ENCODE peak calls at places on chromosomes 2 and 18, in six cellular contexts. X is hepatocyte, C is Peyer's patch, R is GM20000, G is left lung, A is heart left ventricle. S is an unnamed sample.

GRCh38 chr2:54388093-54388492 is 68.0 kb upstream of the SPTBN1 start:
- DNase-seq in X (no peak), C (no peak), R (no peak), G (no peak), A (no peak), S (no peak)

GRCh38 chr2:160226367-160226766 is 26.3 kb upstream of the ITGB6 start:
- DNase-seq in X (no peak), C (no peak), R (no peak), G (no peak), A (no peak), S (no peak)

GRCh38 chr2:239866350-239866749 is 158.8 kb downstream of the NDUFA10 start:
- DNase-seq in X (no peak), C (no peak), R (no peak), G (no peak), A (no peak), S (no peak)

GRCh38 chr2:115414461-115414860 is 972.0 kb downstream of the DPP10 start:
- DNase-seq in X (no peak), C (no peak), R (no peak), G (no peak), A (no peak), S (no peak)

GRCh38 chr2:58376592-58376991 is 135.5 kb upstream of the FANCL start:
- DNase-seq in X (no peak), C (no peak), R (no peak), G (no peak), A (no peak), S (no peak)

GRCh38 chr18:8536226-8536625 is 73.0 kb upstream of the RAB12 start:
- DNase-seq in X (no peak), C (no peak), R (no peak), G (no peak), A (no peak), S (no peak)

GRCh38 chr18:11986061-11986460 is 4.8 kb downstream of the IMPA2 start:
- DNase-seq in X (no peak), C (no peak), R (no peak), G (peak), A (no peak), S (no peak)

GRCh38 chr2:128797937-128798336 is 479.3 kb upstream of the HS6ST1 start:
- DNase-seq in X (no peak), C (no peak), R (peak), G (peak), A (no peak), S (no peak)

GRCh38 chr2:239953418-239954061 is 71.6 kb downstream of the NDUFA10 start:
- DNase-seq in X (no peak), C (no peak), R (no peak), G (peak), A (peak), S (no peak)

GRCh38 chr2:126513033-126513432 is 142.9 kb upstream of the GYPC start:
- DNase-seq in X (peak), C (no peak), R (no peak), G (no peak), A (no peak), S (no peak)

GRCh38 chr18:54626779-54627178 is 35.7 kb downstream of the DYNAP start:
- DNase-seq in X (no peak), C (no peak), R (no peak), G (no peak), A (no peak), S (no peak)

GRCh38 chr18:31241425-31241824 is 76.5 kb upstream of the DSG1 start:
- DNase-seq in X (no peak), C (no peak), R (no peak), G (no peak), A (no peak), S (no peak)

GRCh38 chr18:49111191-49111988 is 160.6 kb upstream of the SMAD7 start:
- DNase-seq in X (no peak), C (no peak), R (no peak), G (no peak), A (no peak), S (no peak)

GRCh38 chr2:137951606-137952005 is 12.7 kb upstream of the HNMT start:
- DNase-seq in X (no peak), C (no peak), R (no peak), G (no peak), A (no peak), S (no peak)

GRCh38 chr2:96315400-96316071 is 9.6 kb upstream of the ITPRIPL1 start:
- DNase-seq in X (no peak), C (peak), R (peak), G (no peak), A (no peak), S (no peak)

GRCh38 chr18:47163241-47163640 is 12.9 kb downstream of the IER3IP1 start:
- DNase-seq in X (no peak), C (no peak), R (no peak), G (no peak), A (no peak), S (no peak)

GRCh38 chr2:105929506-105929905 is 184.8 kb downstream of the NCK2 start:
- DNase-seq in X (no peak), C (peak), R (no peak), G (no peak), A (no peak), S (no peak)

GRCh38 chr18:62037989-62038778 is 145.4 kb upstream of the RNF152 start:
- DNase-seq in X (no peak), C (no peak), R (no peak), G (no peak), A (no peak), S (no peak)

GRCh38 chr2:61460168-61460567 is 10.7 kb downstream of the USP34 start:
- DNase-seq in X (no peak), C (no peak), R (no peak), G (no peak), A (no peak), S (no peak)

GRCh38 chr2:71478806-71479205 is 25.4 kb downstream of the DYSF start:
- DNase-seq in X (no peak), C (peak), R (no peak), G (no peak), A (no peak), S (no peak)

GRCh38 chr2:199570957-199571356 is 113.2 kb upstream of the SATB2 start:
- DNase-seq in X (no peak), C (no peak), R (no peak), G (no peak), A (no peak), S (no peak)

GRCh38 chr2:136004920-136005319 is 19.5 kb upstream of the DARS1 start:
- DNase-seq in X (no peak), C (no peak), R (no peak), G (no peak), A (no peak), S (no peak)

GRCh38 chr18:50659091-50660003 is 99.5 kb downstream of the MAPK4 start:
- DNase-seq in X (peak), C (no peak), R (no peak), G (no peak), A (no peak), S (no peak)

GRCh38 chr2:240256704-240257637 is 116.5 kb upstream of the OTOS start:
- DNase-seq in X (no peak), C (no peak), R (no peak), G (peak), A (no peak), S (no peak)

GRCh38 chr2:201257381-201257940 is 2.9 kb upstream of the CASP8 start:
- DNase-seq in X (peak), C (peak), R (peak), G (no peak), A (peak), S (no peak)

GRCh38 chr18:36085195-36085594 is 17.8 kb upstream of the RPRD1A start:
- DNase-seq in X (no peak), C (no peak), R (no peak), G (no peak), A (no peak), S (no peak)

GRCh38 chr2:74416721-74417120 is 4.7 kb downstream of the C2orf81 start:
- DNase-seq in X (no peak), C (no peak), R (no peak), G (no peak), A (no peak), S (no peak)
- TF ChIP-seq CTCF in X (no peak), C (no peak), R (no peak), G (no peak), A (no peak), S (no peak)

GRCh38 chr2:221572180-221572820 is at the start of gene EPHA4:
- DNase-seq in X (peak), C (peak), R (peak), G (peak), A (peak), S (peak)
- TF ChIP-seq CTCF in X (peak), C (peak), R (no peak), G (no peak), A (peak), S (no peak)

DNA sequence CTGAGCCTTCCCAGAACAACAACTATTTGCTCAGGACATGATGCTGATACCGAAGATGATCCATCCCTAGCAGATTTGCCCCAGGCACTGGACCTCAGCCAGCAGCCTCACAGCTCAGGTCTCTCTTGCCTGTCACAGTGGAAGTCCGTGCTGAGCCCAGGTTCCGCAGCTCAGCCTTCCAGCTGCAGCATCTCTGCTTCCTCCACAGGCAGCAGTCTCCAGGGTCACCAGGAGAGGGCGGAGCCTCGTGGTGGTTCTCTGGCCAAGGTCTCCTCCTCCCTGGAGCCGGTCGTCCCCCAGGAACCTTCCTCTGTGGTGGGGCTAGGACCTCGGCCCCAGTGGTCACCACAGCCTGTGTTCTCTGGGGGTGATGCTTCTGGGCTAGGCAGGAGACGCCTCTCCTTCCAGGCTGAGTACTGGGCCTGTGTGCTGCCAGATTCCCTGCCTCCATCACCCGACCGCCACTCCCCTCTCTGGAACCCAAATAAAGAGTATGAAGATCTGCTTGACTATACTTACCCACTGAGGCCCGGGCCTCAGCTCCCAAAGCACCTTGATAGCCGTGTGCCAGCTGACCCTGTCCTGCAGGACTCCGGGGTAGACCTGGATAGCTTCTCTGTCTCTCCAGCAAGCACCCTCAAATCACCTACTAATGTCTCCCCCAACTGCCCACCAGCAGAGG is 15.4 kb downstream of the CEP68 start:
- DNase-seq in X (peak), C (no peak), R (no peak), G (no peak), A (peak), S (peak)
- TF ChIP-seq CTCF in X (peak), C (no peak), R (no peak), G (no peak), A (no peak), S (no peak)

GRCh38 chr2:16925145-16925544 is 259.5 kb upstream of the CYRIA start:
- DNase-seq in X (no peak), C (no peak), R (no peak), G (no peak), A (no peak), S (no peak)
- TF ChIP-seq CTCF in X (no peak), C (no peak), R (no peak), G (no peak), A (no peak), S (no peak)

GRCh38 chr2:3488768-3489448 is 30.4 kb downstream of the ADI1 start:
- DNase-seq in X (no peak), C (peak), R (no peak), G (no peak), A (peak), S (no peak)
- TF ChIP-seq CTCF in X (no peak), C (no peak), R (no peak), G (no peak), A (no peak), S (no peak)

DNA sequence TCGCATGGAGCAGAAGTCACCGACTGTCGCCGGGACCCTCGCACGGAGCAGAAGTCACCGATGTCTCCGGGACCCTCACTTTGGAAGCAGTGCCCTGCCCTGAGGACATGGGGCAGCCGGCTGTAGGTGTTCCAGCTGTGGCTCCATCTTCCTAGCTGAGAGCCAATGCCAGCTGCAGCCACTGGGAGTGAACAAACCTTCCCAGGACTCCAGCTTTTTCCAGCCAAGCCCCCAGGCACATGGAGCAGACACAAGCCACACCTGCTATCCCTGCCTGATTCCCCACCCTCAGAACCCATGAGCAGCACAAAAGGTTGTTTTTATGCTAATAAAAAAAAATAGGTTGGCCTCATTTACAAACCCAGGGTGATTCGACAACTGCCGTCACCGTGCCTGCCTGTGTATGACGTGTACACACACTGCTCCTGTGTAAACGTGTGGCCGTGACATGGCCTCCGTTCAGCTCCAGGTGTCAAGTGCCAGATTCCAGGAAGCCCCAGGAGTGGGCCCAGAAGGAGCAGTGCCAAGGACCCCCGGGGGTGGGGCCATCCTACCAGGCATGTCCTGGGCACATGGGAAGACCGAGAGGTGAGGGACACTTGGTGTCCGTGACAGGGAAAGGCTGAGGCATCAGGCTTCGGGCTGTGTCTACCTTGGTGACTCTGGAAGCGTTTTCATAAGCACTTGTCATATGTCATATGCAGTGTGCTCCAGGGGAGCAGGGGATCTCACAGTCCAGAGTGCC is 91.5 kb downstream of the EIPR1 start:
- DNase-seq in X (no peak), C (peak), R (no peak), G (no peak), A (no peak), S (no peak)
- TF ChIP-seq CTCF in X (no peak), C (no peak), R (no peak), G (no peak), A (no peak), S (no peak)

DNA sequence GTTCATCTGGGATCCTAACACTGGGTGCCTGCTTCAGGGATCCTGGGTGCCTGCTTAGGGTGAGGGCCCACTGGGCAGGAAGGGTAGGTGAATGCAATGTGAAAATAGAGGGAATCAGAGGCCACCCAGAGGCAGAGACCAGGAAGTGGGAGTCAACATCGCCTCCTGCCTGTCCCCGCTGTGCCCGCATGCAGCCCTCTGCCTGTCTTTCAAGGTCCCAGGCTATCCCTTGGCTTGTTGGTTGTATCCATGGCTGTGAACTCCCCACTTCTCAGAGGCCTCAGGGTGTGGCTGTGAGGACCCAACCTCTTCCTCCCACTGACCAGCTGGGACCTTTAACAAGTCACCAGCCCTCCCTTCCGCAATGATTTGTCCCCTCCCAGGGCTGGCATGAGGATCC is 26.5 kb downstream of the PSD4 start:
- DNase-seq in X (no peak), C (no peak), R (no peak), G (peak), A (no peak), S (no peak)
- TF ChIP-seq CTCF in X (no peak), C (no peak), R (no peak), G (no peak), A (no peak), S (no peak)

DNA sequence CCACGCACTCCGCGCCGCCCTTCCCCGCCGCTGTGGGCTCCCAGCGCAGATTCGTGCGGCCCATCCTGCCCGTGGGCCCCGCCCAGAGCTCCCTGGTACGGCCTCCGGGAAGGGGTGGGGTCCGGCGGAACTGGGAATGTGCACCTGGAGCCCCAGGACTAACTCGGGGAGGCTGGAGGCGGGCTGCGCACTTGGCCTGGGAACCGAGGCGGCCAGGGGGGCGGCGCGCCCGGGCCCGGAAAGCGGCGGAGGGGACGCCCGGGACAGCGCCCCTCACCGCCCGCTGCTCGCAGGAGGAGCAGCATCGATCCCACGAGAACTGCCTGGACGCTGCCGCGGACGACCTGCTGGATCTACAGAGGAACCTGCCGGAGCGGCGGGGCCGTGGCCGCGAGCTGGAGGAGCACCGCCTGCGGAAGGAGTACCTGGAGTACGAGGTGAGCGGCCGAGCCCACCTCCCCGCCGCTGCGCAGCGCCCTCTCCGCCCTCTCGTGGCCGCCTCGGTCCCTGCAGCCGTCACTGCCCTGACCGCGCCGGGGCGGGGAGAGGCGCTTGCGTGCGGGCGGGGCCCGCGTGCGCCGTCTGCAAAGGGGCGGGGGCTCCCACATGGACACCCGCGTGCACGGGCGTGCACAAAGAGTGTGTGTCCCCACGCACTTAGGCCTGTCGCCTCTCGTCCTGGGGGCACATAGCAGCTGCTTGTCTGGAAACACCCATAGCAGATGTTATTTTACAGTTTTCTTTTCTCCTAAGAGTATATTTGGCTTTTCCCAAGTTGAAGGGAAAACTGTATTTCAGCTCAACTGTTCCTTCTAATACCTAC is 25.2 kb downstream of the PSD4 start:
- DNase-seq in X (peak), C (peak), R (peak), G (peak), A (peak), S (peak)
- TF ChIP-seq CTCF in X (peak), C (peak), R (peak), G (peak), A (peak), S (peak)

DNA sequence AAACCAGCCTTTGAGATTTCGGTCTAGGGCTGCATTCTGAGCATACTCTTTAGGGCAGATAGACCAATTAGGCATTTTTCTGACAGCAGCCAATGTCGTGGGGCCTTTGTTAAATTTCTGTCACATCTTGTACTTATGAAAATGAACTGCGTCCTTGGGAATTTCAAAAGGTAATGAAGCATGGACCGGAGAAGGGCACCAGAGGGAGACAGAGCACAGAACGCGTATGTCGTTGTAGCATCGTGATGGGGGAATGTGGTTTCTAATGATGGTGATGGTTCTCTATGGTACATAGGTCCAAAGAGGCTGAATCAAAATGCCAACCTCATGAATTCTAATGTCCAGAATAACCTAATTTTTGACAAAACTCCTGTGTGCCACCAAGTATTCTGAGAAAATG is 483.9 kb upstream of the CRIM1 start:
- DNase-seq in X (no peak), C (no peak), R (no peak), G (no peak), A (no peak), S (no peak)
- TF ChIP-seq CTCF in X (peak), C (no peak), R (no peak), G (no peak), A (no peak), S (no peak)

DNA sequence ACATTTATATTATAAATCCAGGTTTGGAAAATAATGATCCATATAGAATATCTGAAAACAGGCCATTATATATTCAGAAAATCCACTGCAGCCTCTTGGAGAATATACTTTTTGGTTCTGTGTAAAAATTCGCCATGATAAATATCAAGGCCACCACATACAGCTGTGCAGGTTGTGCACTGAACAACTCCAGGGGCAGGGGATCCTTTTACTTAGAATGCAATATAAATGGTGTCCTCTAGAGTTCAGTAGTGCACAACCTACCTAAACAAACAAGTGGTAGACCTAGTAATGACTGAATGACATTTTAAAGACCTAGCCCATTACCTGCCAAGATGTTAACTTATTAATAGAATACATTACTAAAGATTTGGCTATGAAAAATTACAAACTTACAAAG is 22.4 kb downstream of the MOGAT1 start:
- DNase-seq in X (peak), C (no peak), R (no peak), G (no peak), A (no peak), S (no peak)
- TF ChIP-seq CTCF in X (peak), C (no peak), R (no peak), G (peak), A (no peak), S (no peak)

S was measured in mesothelial cell of epicardium.